ENCODE peak calls at places on chromosomes 7 and 10, in four cellular contexts. One of them, this sample, is unnamed.

GRCh38 chr7:90749262-90749661 is 153.1 kb downstream of the CDK14 start:
- DNase-seq in upper lobe of right lung: no peak
- DNase-seq in A673: no peak
- DNase-seq in activated CD8-positive, alpha-beta memory T cell treated with anti-CD3 and anti-CD28 coated beads, Interleukin-2, amount 50 U/mL, for 4 hours: no peak
- DNase-seq in this sample: no peak

GRCh38 chr7:7416031-7416968 is 119.4 kb downstream of the COL28A1 start:
- DNase-seq in upper lobe of right lung: no peak
- DNase-seq in activated CD8-positive, alpha-beta memory T cell treated with anti-CD3 and anti-CD28 coated beads, Interleukin-2, amount 50 U/mL, for 4 hours: no peak
- DNase-seq in A673: no peak
- DNase-seq in this sample: peak; percentile 14

GRCh38 chr10:50326757-50327701 is 75.7 kb upstream of the ASAH2 start:
- DNase-seq in activated CD8-positive, alpha-beta memory T cell treated with anti-CD3 and anti-CD28 coated beads, Interleukin-2, amount 50 U/mL, for 4 hours: no peak
- DNase-seq in A673: peak; percentile 85
- DNase-seq in upper lobe of right lung: no peak
- DNase-seq in this sample: peak; percentile 70

GRCh38 chr7:135441791-135442190 is 68.1 kb downstream of the CNOT4 start:
- DNase-seq in activated CD8-positive, alpha-beta memory T cell treated with anti-CD3 and anti-CD28 coated beads, Interleukin-2, amount 50 U/mL, for 4 hours: no peak
- DNase-seq in A673: peak; percentile 12
- DNase-seq in upper lobe of right lung: no peak
- DNase-seq in this sample: no peak

GRCh38 chr7:147992698-147993097 is 597.9 kb upstream of the C7orf33 start:
- DNase-seq in activated CD8-positive, alpha-beta memory T cell treated with anti-CD3 and anti-CD28 coated beads, Interleukin-2, amount 50 U/mL, for 4 hours: no peak
- DNase-seq in upper lobe of right lung: no peak
- DNase-seq in A673: no peak
- DNase-seq in this sample: no peak

GRCh38 chr7:28958946-28959417 is 852 bp upstream of the TRIL start:
- DNase-seq in A673: no peak
- DNase-seq in upper lobe of right lung: no peak
- DNase-seq in activated CD8-positive, alpha-beta memory T cell treated with anti-CD3 and anti-CD28 coated beads, Interleukin-2, amount 50 U/mL, for 4 hours: no peak
- DNase-seq in this sample: no peak

GRCh38 chr10:45557275-45557905 is 115.2 kb downstream of the ZFAND4 start:
- DNase-seq in activated CD8-positive, alpha-beta memory T cell treated with anti-CD3 and anti-CD28 coated beads, Interleukin-2, amount 50 U/mL, for 4 hours: no peak
- DNase-seq in A673: no peak
- DNase-seq in upper lobe of right lung: no peak
- DNase-seq in this sample: no peak

GRCh38 chr7:44396931-44397525 is 71.6 kb upstream of the CAMK2B start:
- DNase-seq in activated CD8-positive, alpha-beta memory T cell treated with anti-CD3 and anti-CD28 coated beads, Interleukin-2, amount 50 U/mL, for 4 hours: no peak
- DNase-seq in A673: no peak
- DNase-seq in upper lobe of right lung: no peak
- DNase-seq in this sample: no peak

GRCh38 chr10:127243490-127244272 is 47.3 kb upstream of the INSYN2A start:
- DNase-seq in upper lobe of right lung: no peak
- DNase-seq in activated CD8-positive, alpha-beta memory T cell treated with anti-CD3 and anti-CD28 coated beads, Interleukin-2, amount 50 U/mL, for 4 hours: no peak
- DNase-seq in A673: peak; percentile 71
- DNase-seq in this sample: peak; percentile 7

GRCh38 chr10:73251683-73252444 is 580 bp downstream of the MRPS16 start:
- DNase-seq in activated CD8-positive, alpha-beta memory T cell treated with anti-CD3 and anti-CD28 coated beads, Interleukin-2, amount 50 U/mL, for 4 hours: no peak
- DNase-seq in A673: peak; percentile 36
- DNase-seq in upper lobe of right lung: no peak
- DNase-seq in this sample: peak; percentile 18

GRCh38 chr7:74093671-74094223 is 10.1 kb downstream of the LIMK1 start:
- DNase-seq in upper lobe of right lung: no peak
- DNase-seq in activated CD8-positive, alpha-beta memory T cell treated with anti-CD3 and anti-CD28 coated beads, Interleukin-2, amount 50 U/mL, for 4 hours: no peak
- DNase-seq in A673: no peak
- DNase-seq in this sample: no peak

GRCh38 chr7:18590744-18591340 is 95.3 kb downstream of the HDAC9 start:
- DNase-seq in upper lobe of right lung: no peak
- DNase-seq in activated CD8-positive, alpha-beta memory T cell treated with anti-CD3 and anti-CD28 coated beads, Interleukin-2, amount 50 U/mL, for 4 hours: no peak
- DNase-seq in A673: peak; percentile 77
- DNase-seq in this sample: peak; percentile 48

GRCh38 chr10:74377476-74377875 is 226.5 kb downstream of the ADK start:
- DNase-seq in upper lobe of right lung: no peak
- DNase-seq in A673: no peak
- DNase-seq in activated CD8-positive, alpha-beta memory T cell treated with anti-CD3 and anti-CD28 coated beads, Interleukin-2, amount 50 U/mL, for 4 hours: no peak
- DNase-seq in this sample: no peak

GRCh38 chr7:130146693-130147520 is 58.3 kb downstream of the TMEM209 start:
- DNase-seq in A673: no peak
- DNase-seq in upper lobe of right lung: no peak
- DNase-seq in activated CD8-positive, alpha-beta memory T cell treated with anti-CD3 and anti-CD28 coated beads, Interleukin-2, amount 50 U/mL, for 4 hours: no peak
- DNase-seq in this sample: no peak

This sample was measured in LNCaP clone FGC.